ENCODE peak calls at places on chromosomes 16 and 17, in four cellular contexts. C, J, M and X are unnamed samples.
A peak's percentile ranks its signal among the peaks of the same experiment; 100 is the strongest.

GRCh38 chr16:85202631-85203461 is 90.6 kb upstream of the CIBAR2 start:
- DNase-seq in C (peak; percentile 44), J (peak; percentile 74), M (peak; percentile 47), X (no peak)

GRCh38 chr16:50202926-50203624 is 50.0 kb downstream of the TENT4B start:
- DNase-seq in C (no peak), J (no peak), M (no peak), X (peak; percentile 83)

GRCh38 chr17:79424471-79425185 is 186.2 kb downstream of the RBFOX3 start:
- DNase-seq in C (no peak), J (no peak), M (no peak), X (no peak)

GRCh38 chr16:13594798-13595197 is 325.2 kb upstream of the ERCC4 start:
- DNase-seq in C (no peak), J (no peak), M (no peak), X (no peak)

GRCh38 chr17:56762988-56763387 is 70.7 kb downstream of the C17orf67 start:
- DNase-seq in C (no peak), J (no peak), M (no peak), X (no peak)

GRCh38 chr17:38852771-38853291 is 690 bp downstream of the RPL23 start:
- DNase-seq in C (no peak), J (no peak), M (no peak), X (no peak)

GRCh38 chr16:77157773-77158172 is 33.2 kb upstream of the MON1B start:
- DNase-seq in C (no peak), J (no peak), M (no peak), X (no peak)

GRCh38 chr17:56038136-56038535 is 115.1 kb upstream of the ANKFN1 start:
- DNase-seq in C (no peak), J (no peak), M (no peak), X (no peak)

GRCh38 chr16:66476328-66477027 is 49.4 kb downstream of the BEAN1 start:
- DNase-seq in C (no peak), J (no peak), M (no peak), X (no peak)

GRCh38 chr16:70646260-70647241 is at the start of gene IL34:
- DNase-seq in C (peak; percentile 95), J (no peak), M (no peak), X (no peak)

GRCh38 chr17:62859146-62859545 is 51.0 kb upstream of the MARCHF10 start:
- DNase-seq in C (no peak), J (no peak), M (no peak), X (no peak)

GRCh38 chr17:50672831-50673551 is 34.7 kb downstream of the ANKRD40 start:
- DNase-seq in C (peak; percentile 60), J (no peak), M (no peak), X (peak; percentile 78)

GRCh38 chr16:4769306-4769638 is 2.3 kb upstream of the ZNF500 start:
- DNase-seq in C (no peak), J (no peak), M (no peak), X (no peak)

GRCh38 chr16:69187387-69187890 is 475 bp downstream of the SNTB2 start:
- DNase-seq in C (peak; percentile 34), J (peak; percentile 62), M (peak; percentile 60), X (peak; percentile 40)

GRCh38 chr16:55184619-55185018 is 139.4 kb upstream of the IRX6 start:
- DNase-seq in C (no peak), J (no peak), M (no peak), X (no peak)

GRCh38 chr17:35243459-35244204 is 760 bp downstream of the SLFN5 start:
- DNase-seq in C (peak; percentile 54), J (peak; percentile 55), M (peak; percentile 49), X (peak; percentile 34)

GRCh38 chr17:65055280-65055707 is 1.2 kb downstream of the GNA13 start:
- DNase-seq in C (no peak), J (no peak), M (no peak), X (no peak)
- H3K27ac ChIP-seq in C (peak overlapping the region; percentile 99), J (peak overlapping the region; percentile 99), M (peak overlapping the region; percentile 98), X (peak overlapping the region; percentile 97)

GRCh38 chr16:22198547-22199293 is 7.4 kb upstream of the EEF2K start:
- DNase-seq in C (no peak), J (no peak), M (no peak), X (no peak)
- TF ChIP-seq CTCF in C (no peak), J (no peak), M (no peak), X (peak; percentile 6)

DNA sequence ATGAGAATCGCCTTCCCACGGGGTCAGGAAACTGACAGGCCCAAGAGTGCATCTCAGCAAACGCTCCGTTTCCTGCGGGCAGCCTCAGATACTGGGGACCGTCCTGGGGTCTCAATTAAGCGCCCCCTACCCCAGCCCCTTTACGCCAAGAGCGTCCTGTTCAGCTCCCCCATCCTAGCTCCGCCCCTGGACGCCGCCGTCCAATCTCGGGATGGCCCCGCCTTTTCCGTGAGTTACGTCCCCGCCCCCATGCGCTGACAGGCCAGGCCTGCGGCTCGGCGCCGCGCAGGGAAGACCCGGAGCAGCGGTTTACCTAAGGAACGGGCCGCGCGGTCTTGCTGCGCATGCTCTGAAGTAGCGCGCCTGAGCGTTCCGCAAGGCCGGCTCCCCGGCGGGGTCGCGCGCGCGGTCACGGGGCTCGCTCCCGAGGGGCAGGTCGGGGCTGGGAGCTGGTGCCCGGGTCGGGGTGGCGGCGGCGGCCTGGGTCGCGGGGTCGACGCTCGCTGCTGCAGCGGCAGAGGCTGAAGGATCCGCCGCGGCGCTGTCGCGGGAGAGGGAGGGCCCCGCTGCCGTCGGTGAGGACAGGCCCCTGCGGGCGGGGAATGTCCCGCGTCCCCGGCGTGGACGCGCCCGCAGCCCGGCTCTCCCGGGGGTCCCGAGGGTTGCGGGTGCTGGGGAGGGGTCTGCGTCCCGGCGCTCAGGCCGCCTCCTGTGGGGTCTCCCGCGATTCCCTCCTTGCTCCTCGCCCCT is at the start of gene FLYWCH1:
- DNase-seq in C (peak; percentile 97), J (peak; percentile 99), M (peak; percentile 99), X (peak; percentile 89)
- H3K27ac ChIP-seq in C (peak within 1 kb of the TSS; percentile 91), J (peak within 1 kb of the TSS; percentile 87), M (peak within 1 kb of the TSS; percentile 91), X (peak within 1 kb of the TSS; percentile 95)

GRCh38 chr17:44832821-44833220 is 2.7 kb upstream of the GJC1 start:
- DNase-seq in C (no peak), J (no peak), M (no peak), X (no peak)
- TF ChIP-seq CTCF in C (no peak), J (no peak), M (no peak), X (no peak)